ENCODE peak calls at places on chromosome 15, in five cellular contexts. U, Z, O, C and Y are unnamed samples.

GRCh38 chr15:67188551-67189218 is 65.8 kb downstream of the AAGAB start:
- DNase-seq in U (no peak), Z (no peak), O (peak), C (no peak), Y (no peak)

GRCh38 chr15:59649603-59650002 is 7.7 kb downstream of the GTF2A2 start:
- DNase-seq in U (no peak), Z (no peak), O (no peak), C (no peak), Y (no peak)

GRCh38 chr15:68409736-68410370 is 22.1 kb downstream of the ITGA11 start:
- DNase-seq in U (no peak), Z (peak), O (peak), C (no peak), Y (peak)

GRCh38 chr15:66285462-66286280 is 7.7 kb upstream of the DIS3L start:
- DNase-seq in U (no peak), Z (no peak), O (no peak), C (no peak), Y (no peak)

GRCh38 chr15:29225534-29226224 is 43.9 kb downstream of the NSMCE3 start:
- DNase-seq in U (no peak), Z (no peak), O (no peak), C (no peak), Y (no peak)

GRCh38 chr15:99683000-99683670 is 50.1 kb downstream of the LYSMD4 start:
- DNase-seq in U (no peak), Z (no peak), O (no peak), C (peak), Y (no peak)

GRCh38 chr15:73969151-73969759 is 22.8 kb downstream of the STOML1 start:
- DNase-seq in U (no peak), Z (no peak), O (no peak), C (no peak), Y (no peak)

GRCh38 chr15:44296625-44297524 is 8.4 kb downstream of the GOLM2 start:
- DNase-seq in U (no peak), Z (no peak), O (no peak), C (peak), Y (no peak)

GRCh38 chr15:92809880-92810361 is 90.2 kb upstream of the CHD2 start:
- DNase-seq in U (no peak), Z (no peak), O (no peak), C (no peak), Y (no peak)

GRCh38 chr15:40285151-40285898 is 2.5 kb upstream of the ANKRD63 start:
- DNase-seq in U (no peak), Z (no peak), O (no peak), C (no peak), Y (no peak)

GRCh38 chr15:89837134-89837829 is 22.6 kb upstream of the ANPEP start:
- DNase-seq in U (no peak), Z (no peak), O (no peak), C (peak), Y (no peak)

GRCh38 chr15:61383421-61383820 is 154.3 kb upstream of the RORA start:
- DNase-seq in U (no peak), Z (no peak), O (no peak), C (no peak), Y (no peak)

GRCh38 chr15:40465939-40466338 is 4.8 kb upstream of the CHST14 start:
- DNase-seq in U (no peak), Z (no peak), O (no peak), C (no peak), Y (no peak)

GRCh38 chr15:39135989-39136388 is 444.9 kb upstream of the THBS1 start:
- DNase-seq in U (no peak), Z (no peak), O (no peak), C (peak), Y (no peak)

GRCh38 chr15:45943255-45943654 is 308.4 kb downstream of the SQOR start:
- DNase-seq in U (no peak), Z (no peak), O (no peak), C (no peak), Y (no peak)

GRCh38 chr15:53716909-53717878 is 42.3 kb downstream of the WDR72 start:
- DNase-seq in U (peak), Z (no peak), O (no peak), C (peak), Y (no peak)

GRCh38 chr15:56568466-56569167 is 103.7 kb upstream of the MNS1 start:
- DNase-seq in U (no peak), Z (no peak), O (no peak), C (no peak), Y (no peak)

GRCh38 chr15:36232491-36232890 is 346.9 kb upstream of the CDIN1 start:
- DNase-seq in U (no peak), Z (no peak), O (no peak), C (no peak), Y (no peak)

GRCh38 chr15:28907338-28907961 is 21.7 kb downstream of the APBA2 start:
- DNase-seq in U (no peak), Z (no peak), O (no peak), C (no peak), Y (no peak)

GRCh38 chr15:44788748-44789147 is 52.4 kb downstream of the TRIM69 start:
- DNase-seq in U (no peak), Z (no peak), O (no peak), C (no peak), Y (no peak)

GRCh38 chr15:52524223-52525136 is 4.2 kb downstream of the MYO5A start:
- DNase-seq in U (no peak), Z (no peak), O (no peak), C (no peak), Y (no peak)

GRCh38 chr15:91491131-91491950 is 362.2 kb upstream of the SLCO3A1 start:
- DNase-seq in U (no peak), Z (no peak), O (no peak), C (peak), Y (no peak)